ENCODE peak calls at places on chromosomes 1 and 21, in eight cellular contexts. One of them, this sample, is unnamed. For H3K4me1, the result is how much of the 10 kb centered on the place peaks cover.

GRCh38 chr1:242245255-242245654 is 246.4 kb upstream of the MAP1LC3C start:
- DNase-seq in CD4-positive, CD25-positive, alpha-beta regulatory T cell: no peak
- DNase-seq in A549: no peak
- DNase-seq in kidney: no peak
- DNase-seq in heart left ventricle: no peak
- DNase-seq in left lung: no peak
- DNase-seq in suprapubic skin: no peak
- DNase-seq in SJSA1: no peak
- DNase-seq in this sample: no peak

GRCh38 chr1:103197266-103197665 is 88.9 kb upstream of the COL11A1 start:
- DNase-seq in left lung: no peak
- DNase-seq in suprapubic skin: no peak
- DNase-seq in SJSA1: no peak
- DNase-seq in A549: no peak
- DNase-seq in kidney: no peak
- DNase-seq in heart left ventricle: no peak
- DNase-seq in CD4-positive, CD25-positive, alpha-beta regulatory T cell: no peak
- DNase-seq in this sample: no peak

GRCh38 chr1:210123924-210124589 is 108.5 kb upstream of the SERTAD4 start:
- DNase-seq in A549: peak
- DNase-seq in SJSA1: peak
- DNase-seq in CD4-positive, CD25-positive, alpha-beta regulatory T cell: no peak
- DNase-seq in suprapubic skin: no peak
- DNase-seq in kidney: no peak
- DNase-seq in left lung: no peak
- DNase-seq in heart left ventricle: no peak
- DNase-seq in this sample: no peak

GRCh38 chr1:145991799-145992412 is 4.5 kb downstream of the TXNIP start:
- DNase-seq in SJSA1: peak
- DNase-seq in kidney: no peak
- DNase-seq in left lung: no peak
- DNase-seq in heart left ventricle: no peak
- DNase-seq in CD4-positive, CD25-positive, alpha-beta regulatory T cell: peak
- DNase-seq in A549: no peak
- DNase-seq in suprapubic skin: peak
- DNase-seq in this sample: no peak

GRCh38 chr21:31972622-31973021 is 99.8 kb downstream of the HUNK start:
- DNase-seq in left lung: no peak
- DNase-seq in SJSA1: peak
- DNase-seq in heart left ventricle: no peak
- DNase-seq in CD4-positive, CD25-positive, alpha-beta regulatory T cell: no peak
- DNase-seq in A549: no peak
- DNase-seq in suprapubic skin: no peak
- DNase-seq in kidney: no peak
- DNase-seq in this sample: no peak

GRCh38 chr1:78472251-78472620 is 18.5 kb upstream of the PTGFR start:
- DNase-seq in left lung: no peak
- DNase-seq in heart left ventricle: no peak
- DNase-seq in kidney: no peak
- DNase-seq in CD4-positive, CD25-positive, alpha-beta regulatory T cell: no peak
- DNase-seq in SJSA1: no peak
- DNase-seq in suprapubic skin: no peak
- DNase-seq in A549: no peak
- DNase-seq in this sample: no peak

GRCh38 chr1:8976896-8977295 is 31.2 kb downstream of the CA6 start:
- DNase-seq in CD4-positive, CD25-positive, alpha-beta regulatory T cell: no peak
- DNase-seq in heart left ventricle: no peak
- DNase-seq in left lung: no peak
- DNase-seq in kidney: no peak
- DNase-seq in SJSA1: no peak
- DNase-seq in A549: no peak
- DNase-seq in suprapubic skin: no peak
- DNase-seq in this sample: no peak

GRCh38 chr1:156692958-156693857 is 12.2 kb downstream of the CRABP2 start:
- DNase-seq in kidney: no peak
- DNase-seq in SJSA1: no peak
- DNase-seq in suprapubic skin: no peak
- DNase-seq in left lung: peak
- DNase-seq in heart left ventricle: no peak
- DNase-seq in CD4-positive, CD25-positive, alpha-beta regulatory T cell: no peak
- DNase-seq in A549: no peak
- DNase-seq in this sample: no peak

GRCh38 chr1:43296207-43296606 is 4.6 kb upstream of the TIE1 start:
- DNase-seq in heart left ventricle: no peak
- DNase-seq in left lung: no peak
- DNase-seq in A549: no peak
- DNase-seq in SJSA1: peak
- DNase-seq in kidney: no peak
- DNase-seq in suprapubic skin: no peak
- DNase-seq in CD4-positive, CD25-positive, alpha-beta regulatory T cell: no peak
- DNase-seq in this sample: no peak

GRCh38 chr1:233730809-233731208 is 116.9 kb downstream of the KCNK1 start:
- DNase-seq in left lung: no peak
- DNase-seq in CD4-positive, CD25-positive, alpha-beta regulatory T cell: no peak
- DNase-seq in A549: no peak
- DNase-seq in heart left ventricle: no peak
- DNase-seq in kidney: no peak
- DNase-seq in SJSA1: no peak
- DNase-seq in suprapubic skin: no peak
- DNase-seq in this sample: no peak

GRCh38 chr1:243471026-243471685 is 215.3 kb downstream of the SDCCAG8 start:
- DNase-seq in heart left ventricle: no peak
- DNase-seq in A549: no peak
- DNase-seq in kidney: no peak
- DNase-seq in left lung: peak
- DNase-seq in suprapubic skin: no peak
- DNase-seq in CD4-positive, CD25-positive, alpha-beta regulatory T cell: no peak
- DNase-seq in SJSA1: no peak
- DNase-seq in this sample: no peak

GRCh38 chr1:155006601-155007101 is 4.0 kb downstream of the ZBTB7B start:
- DNase-seq in CD4-positive, CD25-positive, alpha-beta regulatory T cell: peak
- DNase-seq in heart left ventricle: peak
- DNase-seq in suprapubic skin: no peak
- DNase-seq in SJSA1: no peak
- DNase-seq in A549: no peak
- DNase-seq in left lung: no peak
- DNase-seq in kidney: no peak
- DNase-seq in this sample: no peak

GRCh38 chr1:61282387-61282786 is 200.0 kb downstream of the NFIA start:
- DNase-seq in A549: no peak
- DNase-seq in CD4-positive, CD25-positive, alpha-beta regulatory T cell: no peak
- DNase-seq in kidney: no peak
- DNase-seq in heart left ventricle: no peak
- DNase-seq in SJSA1: no peak
- DNase-seq in suprapubic skin: no peak
- DNase-seq in left lung: no peak
- DNase-seq in this sample: no peak

GRCh38 chr1:46471885-46472502 is 17.6 kb upstream of the DMBX1 start:
- DNase-seq in CD4-positive, CD25-positive, alpha-beta regulatory T cell: no peak
- DNase-seq in heart left ventricle: no peak
- DNase-seq in suprapubic skin: no peak
- DNase-seq in SJSA1: no peak
- DNase-seq in left lung: no peak
- DNase-seq in kidney: no peak
- DNase-seq in A549: no peak
- DNase-seq in this sample: no peak

GRCh38 chr1:84164567-84165021 is 20.5 kb downstream of the PRKACB start:
- DNase-seq in CD4-positive, CD25-positive, alpha-beta regulatory T cell: no peak
- DNase-seq in kidney: no peak
- DNase-seq in SJSA1: no peak
- DNase-seq in left lung: no peak
- DNase-seq in suprapubic skin: no peak
- DNase-seq in heart left ventricle: no peak
- DNase-seq in A549: no peak
- DNase-seq in this sample: no peak

GRCh38 chr1:94648225-94649007 is 106.9 kb upstream of the F3 start:
- DNase-seq in A549: no peak
- DNase-seq in left lung: no peak
- DNase-seq in suprapubic skin: peak
- DNase-seq in heart left ventricle: peak
- DNase-seq in CD4-positive, CD25-positive, alpha-beta regulatory T cell: no peak
- DNase-seq in SJSA1: peak
- DNase-seq in kidney: peak
- DNase-seq in this sample: no peak

GRCh38 chr1:67053535-67053784 is 488 bp downstream of the SLC35D1 start:
- DNase-seq in A549: peak
- DNase-seq in left lung: peak
- DNase-seq in heart left ventricle: peak
- DNase-seq in CD4-positive, CD25-positive, alpha-beta regulatory T cell: no peak
- DNase-seq in suprapubic skin: peak
- DNase-seq in kidney: no peak
- DNase-seq in SJSA1: no peak
- DNase-seq in this sample: peak

GRCh38 chr1:243738020-243738419 is 112.0 kb downstream of the AKT3 start:
- DNase-seq in SJSA1: no peak
- DNase-seq in heart left ventricle: no peak
- DNase-seq in left lung: no peak
- DNase-seq in A549: no peak
- DNase-seq in kidney: no peak
- DNase-seq in CD4-positive, CD25-positive, alpha-beta regulatory T cell: no peak
- DNase-seq in suprapubic skin: no peak
- DNase-seq in this sample: no peak

GRCh38 chr1:20446796-20447195 is 39.2 kb downstream of the CAMK2N1 start:
- DNase-seq in kidney: no peak
- DNase-seq in suprapubic skin: peak
- DNase-seq in CD4-positive, CD25-positive, alpha-beta regulatory T cell: no peak
- DNase-seq in SJSA1: peak
- DNase-seq in A549: no peak
- DNase-seq in heart left ventricle: no peak
- DNase-seq in left lung: no peak
- DNase-seq in this sample: no peak

GRCh38 chr1:226681652-226682493 is 57.2 kb downstream of the ITPKB start:
- DNase-seq in left lung: no peak
- DNase-seq in suprapubic skin: no peak
- DNase-seq in SJSA1: no peak
- DNase-seq in CD4-positive, CD25-positive, alpha-beta regulatory T cell: no peak
- DNase-seq in heart left ventricle: no peak
- DNase-seq in kidney: no peak
- DNase-seq in A549: no peak
- DNase-seq in this sample: no peak

GRCh38 chr1:37033355-37034291 is 692 bp downstream of the GRIK3 start:
- DNase-seq in kidney: no peak
- DNase-seq in CD4-positive, CD25-positive, alpha-beta regulatory T cell: no peak
- DNase-seq in SJSA1: no peak
- DNase-seq in suprapubic skin: no peak
- DNase-seq in left lung: no peak
- DNase-seq in heart left ventricle: no peak
- DNase-seq in A549: no peak
- DNase-seq in this sample: no peak

GRCh38 chr1:25800538-25801377 is 765 bp downstream of the SELENON start:
- DNase-seq in heart left ventricle: no peak
- DNase-seq in suprapubic skin: no peak
- DNase-seq in left lung: peak
- DNase-seq in A549: no peak
- DNase-seq in kidney: peak
- DNase-seq in CD4-positive, CD25-positive, alpha-beta regulatory T cell: no peak
- DNase-seq in SJSA1: peak
- DNase-seq in this sample: no peak

GRCh38 chr1:223741861-223742260 is 29.5 kb downstream of the CAPN2 start:
- DNase-seq in heart left ventricle: no peak
- DNase-seq in CD4-positive, CD25-positive, alpha-beta regulatory T cell: no peak
- DNase-seq in SJSA1: no peak
- DNase-seq in A549: no peak
- DNase-seq in suprapubic skin: no peak
- DNase-seq in left lung: no peak
- DNase-seq in kidney: no peak
- DNase-seq in this sample: no peak

DNA sequence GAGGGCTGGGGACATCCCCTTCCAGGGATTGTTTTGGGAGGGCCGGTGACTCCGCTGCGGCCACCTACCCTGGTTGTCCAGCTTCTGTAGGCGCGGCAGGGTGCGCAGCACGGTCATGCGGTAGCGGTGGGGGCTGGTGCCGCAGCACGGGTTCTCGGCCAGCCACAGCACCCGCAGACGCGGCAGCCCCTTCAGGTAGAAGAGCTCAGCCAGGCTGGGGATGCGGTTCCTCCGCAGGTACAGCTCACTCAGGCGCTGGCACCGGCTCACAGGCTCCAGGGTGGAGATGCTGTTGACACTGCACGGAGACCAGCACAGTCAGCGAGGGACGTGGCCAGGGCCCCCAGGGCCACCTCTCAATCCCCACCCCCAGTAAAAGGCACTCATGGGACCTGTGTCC is 6.2 kb downstream of the CFAP410 start:
- DNase-seq in suprapubic skin: no peak
- DNase-seq in kidney: no peak
- DNase-seq in A549: no peak
- DNase-seq in CD4-positive, CD25-positive, alpha-beta regulatory T cell: no peak
- DNase-seq in SJSA1: no peak
- DNase-seq in heart left ventricle: no peak
- DNase-seq in left lung: peak
- DNase-seq in this sample: peak
- H3K4me1 ChIP-seq in suprapubic skin: under half
- H3K4me1 ChIP-seq in kidney: under half
- H3K4me1 ChIP-seq in A549: under half
- H3K4me1 ChIP-seq in CD4-positive, CD25-positive, alpha-beta regulatory T cell: under half
- H3K4me1 ChIP-seq in SJSA1: under half
- H3K4me1 ChIP-seq in heart left ventricle: under half
- H3K4me1 ChIP-seq in left lung: under half
- H3K4me1 ChIP-seq in this sample: under half

GRCh38 chr1:159941867-159942560 is 3.4 kb downstream of the IGSF9 start:
- DNase-seq in SJSA1: no peak
- DNase-seq in suprapubic skin: no peak
- DNase-seq in kidney: no peak
- DNase-seq in CD4-positive, CD25-positive, alpha-beta regulatory T cell: no peak
- DNase-seq in left lung: no peak
- DNase-seq in heart left ventricle: no peak
- DNase-seq in A549: no peak
- DNase-seq in this sample: no peak
- H3K4me1 ChIP-seq in SJSA1: under half
- H3K4me1 ChIP-seq in suprapubic skin: half or more
- H3K4me1 ChIP-seq in kidney: under half
- H3K4me1 ChIP-seq in CD4-positive, CD25-positive, alpha-beta regulatory T cell: under half
- H3K4me1 ChIP-seq in left lung: under half
- H3K4me1 ChIP-seq in heart left ventricle: under half
- H3K4me1 ChIP-seq in A549: under half
- H3K4me1 ChIP-seq in this sample: under half

DNA sequence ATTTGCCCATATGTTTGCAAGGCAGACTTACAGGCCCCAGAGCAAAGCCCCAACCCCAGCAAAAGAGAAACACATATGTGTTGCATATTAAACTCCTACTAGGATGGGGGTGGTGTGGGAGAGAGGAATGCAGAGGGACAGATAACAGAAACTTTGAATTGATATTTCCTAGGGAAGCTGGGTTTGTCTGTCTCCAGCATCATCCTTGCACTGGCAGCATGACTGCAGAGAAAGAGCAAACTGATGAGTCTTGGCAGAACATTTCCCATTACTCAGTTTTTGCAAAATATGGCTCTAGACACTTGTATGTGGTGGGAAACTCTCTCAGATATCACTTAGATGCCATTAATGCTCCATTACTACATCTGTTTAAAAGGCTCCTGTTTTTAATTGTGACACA is 43.8 kb upstream of the MARK1 start:
- DNase-seq in CD4-positive, CD25-positive, alpha-beta regulatory T cell: no peak
- DNase-seq in kidney: no peak
- DNase-seq in left lung: no peak
- DNase-seq in SJSA1: no peak
- DNase-seq in suprapubic skin: no peak
- DNase-seq in A549: no peak
- DNase-seq in heart left ventricle: no peak
- DNase-seq in this sample: no peak
- H3K4me1 ChIP-seq in CD4-positive, CD25-positive, alpha-beta regulatory T cell: under half
- H3K4me1 ChIP-seq in kidney: under half
- H3K4me1 ChIP-seq in left lung: under half
- H3K4me1 ChIP-seq in SJSA1: under half
- H3K4me1 ChIP-seq in suprapubic skin: under half
- H3K4me1 ChIP-seq in A549: under half
- H3K4me1 ChIP-seq in heart left ventricle: under half
- H3K4me1 ChIP-seq in this sample: under half

GRCh38 chr1:89609339-89609725 is 23.6 kb upstream of the LRRC8C start:
- DNase-seq in left lung: no peak
- DNase-seq in heart left ventricle: no peak
- DNase-seq in SJSA1: no peak
- DNase-seq in CD4-positive, CD25-positive, alpha-beta regulatory T cell: no peak
- DNase-seq in kidney: no peak
- DNase-seq in suprapubic skin: no peak
- DNase-seq in A549: no peak
- DNase-seq in this sample: no peak
- H3K4me1 ChIP-seq in left lung: under half
- H3K4me1 ChIP-seq in heart left ventricle: under half
- H3K4me1 ChIP-seq in SJSA1: under half
- H3K4me1 ChIP-seq in CD4-positive, CD25-positive, alpha-beta regulatory T cell: half or more
- H3K4me1 ChIP-seq in kidney: under half
- H3K4me1 ChIP-seq in suprapubic skin: under half
- H3K4me1 ChIP-seq in A549: under half
- H3K4me1 ChIP-seq in this sample: under half